ENCODE peak calls at places on chromosomes 3 and 15, in five cellular contexts. Y is heart right ventricle; R is naive thymus-derived CD4-positive, alpha-beta T cell; P is effector memory CD4-positive, alpha-beta T cell; X is mammary epithelial cell. W is an unnamed sample.

GRCh38 chr15:25545889-25546288 is 107.1 kb upstream of the UBE3A start:
- DNase-seq in X (no peak), P (no peak), R (no peak), Y (no peak), W (no peak)

GRCh38 chr3:148880681-148881080 is 15.6 kb downstream of the CPA3 start:
- DNase-seq in P (no peak), Y (no peak), X (no peak), R (no peak), W (no peak)

GRCh38 chr3:150074277-150074676 is 103.6 kb upstream of the PFN2 start:
- DNase-seq in X (no peak), P (no peak), Y (no peak), R (no peak), W (no peak)

GRCh38 chr15:89051875-89052274 is 36.4 kb upstream of the ABHD2 start:
- DNase-seq in Y (no peak), X (no peak), P (no peak), R (no peak), W (no peak)

GRCh38 chr3:132605374-132605792 is 8.3 kb downstream of the ACKR4 start:
- DNase-seq in Y (no peak), P (no peak), X (no peak), R (no peak), W (no peak)

GRCh38 chr15:83446904-83447708 is at the start of gene SH3GL3:
- DNase-seq in X (peak; percentile 79), R (peak; percentile 17), P (no peak), Y (peak; percentile 77), W (peak; percentile 76)

GRCh38 chr15:59116771-59117170 is 11.8 kb downstream of the CCNB2 start:
- DNase-seq in P (no peak), X (no peak), R (no peak), Y (no peak), W (no peak)

GRCh38 chr3:176032043-176032442 is 1165.2 kb downstream of the TBL1XR1 start:
- DNase-seq in P (no peak), R (no peak), X (peak; percentile 3), Y (no peak), W (no peak)

GRCh38 chr15:47405768-47406167 is 311.5 kb upstream of the SEMA6D start:
- DNase-seq in X (no peak), Y (no peak), R (no peak), P (no peak), W (no peak)

GRCh38 chr15:99928429-99928981 is 195.3 kb upstream of the LYSMD4 start:
- DNase-seq in Y (peak; percentile 91), R (peak; percentile 68), P (peak; percentile 78), X (peak; percentile 65), W (peak; percentile 87)

GRCh38 chr3:59313365-59313764 is 263.5 kb upstream of the CFAP20DC start:
- DNase-seq in X (peak; percentile 26), Y (peak; percentile 61), P (no peak), R (no peak), W (peak; percentile 51)

GRCh38 chr3:192933259-192933658 is 15.6 kb upstream of the MB21D2 start:
- DNase-seq in P (no peak), Y (no peak), R (no peak), X (no peak), W (no peak)

GRCh38 chr3:14179114-14179465 is 473 bp downstream of the LSM3 start:
- DNase-seq in X (no peak), P (no peak), R (no peak), Y (no peak), W (no peak)

GRCh38 chr15:67133738-67134576 is 68.6 kb downstream of the SMAD3 start:
- DNase-seq in R (peak; percentile 78), X (peak; percentile 68), Y (no peak), P (peak; percentile 70), W (no peak)

GRCh38 chr15:51094606-51095569 is at the start of gene TNFAIP8L3:
- DNase-seq in Y (peak; percentile 52), X (peak; percentile 20), P (no peak), R (no peak), W (peak; percentile 29)

DNA sequence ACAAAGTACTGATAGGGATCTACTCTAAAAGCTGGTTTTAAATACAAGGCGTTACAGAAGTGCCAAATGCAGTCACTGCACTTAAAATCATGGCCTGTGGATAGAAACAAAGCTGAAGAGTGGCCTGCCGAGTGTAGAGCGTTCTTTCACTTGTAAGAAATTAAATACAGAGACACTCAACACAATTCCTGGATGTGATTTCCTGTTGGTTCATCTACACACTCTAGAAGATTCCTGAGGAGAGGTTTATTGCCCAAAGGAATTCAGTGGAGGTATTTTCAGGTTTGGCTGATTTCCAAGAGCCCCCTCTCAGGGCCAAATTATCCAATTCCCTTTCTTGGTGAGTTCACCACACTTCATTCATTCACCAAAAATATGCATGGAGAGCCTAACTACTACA is 200.3 kb upstream of the IL12A start:
- DNase-seq in P (no peak), X (no peak), R (no peak), Y (no peak), W (no peak)
- H3K4me1 ChIP-seq in P (no peaks in the 10 kb centered on the region), X (peaks cover 66% of the 10 kb centered on the region), R (no peaks in the 10 kb centered on the region), Y (peaks cover 42% of the 10 kb centered on the region), W (peaks cover 67% of the 10 kb centered on the region)

GRCh38 chr3:108879915-108880314 is 57.3 kb downstream of the TRAT1 start:
- DNase-seq in P (no peak), Y (no peak), R (no peak), X (no peak), W (no peak)
- H3K4me1 ChIP-seq in P (no peaks in the 10 kb centered on the region), Y (no peaks in the 10 kb centered on the region), R (no peaks in the 10 kb centered on the region), X (no peaks in the 10 kb centered on the region), W (no peaks in the 10 kb centered on the region)

DNA sequence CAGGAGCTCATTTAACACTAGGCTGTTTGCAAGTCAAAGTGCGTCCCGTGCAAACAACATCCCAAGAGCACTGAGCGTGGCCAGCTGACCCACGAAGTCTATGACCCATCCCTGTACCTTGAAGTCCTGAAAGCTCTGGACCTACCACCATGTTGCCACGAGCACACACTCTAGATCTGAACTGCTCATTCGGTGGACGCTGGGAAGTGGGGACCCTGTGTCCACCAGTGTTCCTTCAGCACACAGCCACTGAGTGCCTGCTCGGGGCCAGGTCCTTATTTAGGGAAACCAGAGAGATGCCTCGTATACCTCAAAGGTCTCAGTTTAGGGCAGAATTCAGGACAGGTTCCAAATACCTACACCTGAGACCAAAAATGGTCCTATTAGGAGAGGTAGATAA is 236.9 kb downstream of the XXYLT1 start:
- DNase-seq in X (no peak), P (no peak), Y (no peak), R (no peak), W (no peak)
- H3K4me1 ChIP-seq in X (peaks cover 20% of the 10 kb centered on the region), P (no peaks in the 10 kb centered on the region), Y (peaks cover 32% of the 10 kb centered on the region), R (no peaks in the 10 kb centered on the region), W (peaks cover 35% of the 10 kb centered on the region)

DNA sequence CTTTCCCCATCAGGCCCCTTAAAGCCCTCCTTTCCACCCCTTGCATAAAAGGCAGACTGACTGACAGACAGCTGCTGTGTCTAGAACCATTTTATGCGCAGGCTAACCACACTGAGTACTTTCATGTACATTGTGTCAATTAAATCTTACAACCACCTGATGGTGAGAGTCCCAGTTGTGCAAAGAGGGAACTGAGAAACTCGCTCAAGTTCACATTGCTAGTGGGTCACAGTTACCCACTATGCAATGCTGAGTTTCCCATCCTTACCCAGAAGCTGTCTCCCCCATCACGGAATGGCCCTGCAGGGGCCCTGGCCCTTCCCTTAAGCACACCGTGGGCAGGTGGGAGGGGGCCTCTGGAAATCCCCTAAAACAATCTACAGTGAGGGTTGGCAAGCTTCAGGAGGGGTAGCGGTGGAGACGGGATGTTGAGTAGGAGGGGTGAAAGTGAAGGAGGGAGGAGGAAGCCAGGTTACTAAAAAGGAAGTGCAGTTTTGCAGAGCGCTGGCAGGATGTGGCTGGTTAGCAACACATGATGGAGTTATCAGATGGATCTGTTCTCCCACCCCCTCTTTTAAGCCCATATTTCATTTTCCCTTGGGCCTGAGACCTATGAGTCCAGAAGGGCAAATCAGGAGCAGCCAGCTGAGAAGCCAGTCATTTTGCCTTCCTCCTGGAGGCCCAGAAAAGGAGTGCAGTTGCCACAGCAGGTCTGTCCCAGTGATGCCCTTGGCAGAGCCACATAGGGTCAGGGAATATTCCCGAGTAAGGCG is 30.0 kb downstream of the STARD5 start:
- DNase-seq in Y (no peak), R (peak; percentile 91), X (no peak), P (peak; percentile 77), W (no peak)
- H3K4me1 ChIP-seq in Y (peaks cover 32% of the 10 kb centered on the region), R (peaks cover 72% of the 10 kb centered on the region), X (peaks cover 22% of the 10 kb centered on the region), P (peaks cover 68% of the 10 kb centered on the region), W (peaks cover 40% of the 10 kb centered on the region)

DNA sequence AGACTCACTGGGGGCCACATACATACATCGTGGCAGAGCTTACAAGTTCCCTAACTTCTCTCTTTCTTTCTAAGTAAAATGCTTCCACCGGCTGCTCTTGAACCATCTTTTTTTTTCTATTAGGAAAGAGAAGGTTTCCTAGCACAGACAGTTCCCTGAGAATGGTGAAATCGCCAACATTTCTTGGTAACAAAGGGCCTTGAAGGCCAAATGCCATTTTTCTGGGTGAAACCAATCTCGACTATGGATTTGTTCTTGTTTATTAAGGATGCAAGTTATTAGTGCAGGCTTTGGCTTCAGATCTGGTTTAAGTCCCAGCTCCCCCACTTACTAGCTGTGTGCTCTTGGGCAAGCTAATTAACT is 3.0 kb downstream of the LMCD1 start:
- DNase-seq in Y (no peak), R (no peak), P (no peak), X (no peak), W (no peak)
- H3K4me1 ChIP-seq in Y (peaks cover 87% of the 10 kb centered on the region), R (no peaks in the 10 kb centered on the region), P (peaks cover 5% of the 10 kb centered on the region), X (peaks cover 23% of the 10 kb centered on the region), W (peaks cover 88% of the 10 kb centered on the region)